ENCODE peak calls at places on chromosomes 11 and 22, in six cellular contexts. One of them, this sample, is unnamed.

GRCh38 chr22:31170971-31171370 is 11.0 kb downstream of the RNF185 start:
- DNase-seq in mesendoderm: no peak
- DNase-seq in hepatocyte: no peak
- DNase-seq in GM12864: no peak
- DNase-seq in lung: no peak
- DNase-seq in fibroblast of mammary gland: no peak
- DNase-seq in this sample: no peak

GRCh38 chr11:6991227-6991626 is 28.9 kb downstream of the ZNF214 start:
- DNase-seq in hepatocyte: no peak
- DNase-seq in mesendoderm: no peak
- DNase-seq in GM12864: no peak
- DNase-seq in fibroblast of mammary gland: no peak
- DNase-seq in lung: no peak
- DNase-seq in this sample: no peak

GRCh38 chr11:24896118-24896835 is 399.4 kb downstream of the LUZP2 start:
- DNase-seq in GM12864: no peak
- DNase-seq in lung: no peak
- DNase-seq in fibroblast of mammary gland: no peak
- DNase-seq in hepatocyte: no peak
- DNase-seq in mesendoderm: no peak
- DNase-seq in this sample: no peak

GRCh38 chr22:42280140-42280539 is 9.7 kb upstream of the TCF20 start:
- DNase-seq in hepatocyte: no peak
- DNase-seq in lung: no peak
- DNase-seq in mesendoderm: no peak
- DNase-seq in GM12864: no peak
- DNase-seq in fibroblast of mammary gland: no peak
- DNase-seq in this sample: no peak

GRCh38 chr11:8013833-8014232 is 26.7 kb downstream of the EIF3F start:
- DNase-seq in GM12864: no peak
- DNase-seq in fibroblast of mammary gland: no peak
- DNase-seq in mesendoderm: peak
- DNase-seq in hepatocyte: no peak
- DNase-seq in lung: no peak
- DNase-seq in this sample: no peak

GRCh38 chr22:30472994-30473720 is 1.3 kb upstream of the SEC14L3 start:
- DNase-seq in mesendoderm: no peak
- DNase-seq in fibroblast of mammary gland: no peak
- DNase-seq in lung: no peak
- DNase-seq in GM12864: no peak
- DNase-seq in hepatocyte: no peak
- DNase-seq in this sample: no peak

GRCh38 chr11:45166604-45166897 is 20.1 kb downstream of the PRDM11 start:
- DNase-seq in lung: no peak
- DNase-seq in hepatocyte: no peak
- DNase-seq in GM12864: no peak
- DNase-seq in mesendoderm: no peak
- DNase-seq in fibroblast of mammary gland: no peak
- DNase-seq in this sample: no peak

GRCh38 chr11:3202305-3202704 is 16.3 kb downstream of the MRGPRG start:
- DNase-seq in lung: no peak
- DNase-seq in mesendoderm: no peak
- DNase-seq in hepatocyte: no peak
- DNase-seq in GM12864: no peak
- DNase-seq in fibroblast of mammary gland: no peak
- DNase-seq in this sample: no peak

GRCh38 chr22:37117092-37117491 is 7.6 kb upstream of the TMPRSS6 start:
- DNase-seq in fibroblast of mammary gland: no peak
- DNase-seq in mesendoderm: no peak
- DNase-seq in GM12864: no peak
- DNase-seq in hepatocyte: no peak
- DNase-seq in lung: no peak
- DNase-seq in this sample: no peak

GRCh38 chr11:93236741-93237675 is 39.2 kb upstream of the SLC36A4 start:
- DNase-seq in hepatocyte: peak
- DNase-seq in fibroblast of mammary gland: peak
- DNase-seq in mesendoderm: peak
- DNase-seq in GM12864: no peak
- DNase-seq in lung: no peak
- DNase-seq in this sample: no peak

GRCh38 chr11:82892611-82893169 is 7.5 kb downstream of the PRCP start:
- DNase-seq in fibroblast of mammary gland: no peak
- DNase-seq in mesendoderm: no peak
- DNase-seq in GM12864: no peak
- DNase-seq in hepatocyte: no peak
- DNase-seq in lung: no peak
- DNase-seq in this sample: no peak

GRCh38 chr11:69234171-69234570 is 59.8 kb upstream of the MYEOV start:
- DNase-seq in GM12864: no peak
- DNase-seq in fibroblast of mammary gland: no peak
- DNase-seq in lung: no peak
- DNase-seq in mesendoderm: no peak
- DNase-seq in hepatocyte: no peak
- DNase-seq in this sample: no peak

GRCh38 chr11:19365743-19366410 is 125.1 kb upstream of the E2F8 start:
- DNase-seq in lung: no peak
- DNase-seq in hepatocyte: no peak
- DNase-seq in fibroblast of mammary gland: peak
- DNase-seq in GM12864: no peak
- DNase-seq in mesendoderm: no peak
- DNase-seq in this sample: peak

GRCh38 chr11:135075740-135076139 is 663.7 kb upstream of the B3GAT1 start:
- DNase-seq in hepatocyte: peak
- DNase-seq in GM12864: peak
- DNase-seq in fibroblast of mammary gland: peak
- DNase-seq in mesendoderm: peak
- DNase-seq in lung: no peak
- DNase-seq in this sample: peak

GRCh38 chr11:131370090-131370751 is at the start of gene NTM:
- DNase-seq in fibroblast of mammary gland: peak
- DNase-seq in lung: peak
- DNase-seq in mesendoderm: peak
- DNase-seq in hepatocyte: peak
- DNase-seq in GM12864: no peak
- DNase-seq in this sample: no peak

GRCh38 chr11:115765803-115766239 is 261.6 kb upstream of the CADM1 start:
- DNase-seq in lung: no peak
- DNase-seq in fibroblast of mammary gland: no peak
- DNase-seq in GM12864: no peak
- DNase-seq in hepatocyte: no peak
- DNase-seq in mesendoderm: no peak
- DNase-seq in this sample: no peak

GRCh38 chr11:69642549-69642912 is 1.6 kb downstream of the CCND1 start:
- DNase-seq in hepatocyte: peak
- DNase-seq in mesendoderm: no peak
- DNase-seq in lung: no peak
- DNase-seq in fibroblast of mammary gland: no peak
- DNase-seq in GM12864: no peak
- DNase-seq in this sample: no peak

GRCh38 chr22:24982301-24983056 is 30.0 kb downstream of the KIAA1671 start:
- DNase-seq in mesendoderm: peak
- DNase-seq in fibroblast of mammary gland: no peak
- DNase-seq in GM12864: no peak
- DNase-seq in lung: no peak
- DNase-seq in hepatocyte: no peak
- DNase-seq in this sample: no peak

GRCh38 chr11:60951909-60952741 is at the start of gene SLC15A3:
- DNase-seq in fibroblast of mammary gland: peak
- DNase-seq in mesendoderm: peak
- DNase-seq in lung: peak
- DNase-seq in GM12864: peak
- DNase-seq in hepatocyte: no peak
- DNase-seq in this sample: peak

GRCh38 chr11:62546937-62547625 is 475 bp upstream of the AHNAK start:
- DNase-seq in hepatocyte: peak
- DNase-seq in fibroblast of mammary gland: peak
- DNase-seq in GM12864: no peak
- DNase-seq in lung: no peak
- DNase-seq in mesendoderm: peak
- DNase-seq in this sample: no peak

DNA sequence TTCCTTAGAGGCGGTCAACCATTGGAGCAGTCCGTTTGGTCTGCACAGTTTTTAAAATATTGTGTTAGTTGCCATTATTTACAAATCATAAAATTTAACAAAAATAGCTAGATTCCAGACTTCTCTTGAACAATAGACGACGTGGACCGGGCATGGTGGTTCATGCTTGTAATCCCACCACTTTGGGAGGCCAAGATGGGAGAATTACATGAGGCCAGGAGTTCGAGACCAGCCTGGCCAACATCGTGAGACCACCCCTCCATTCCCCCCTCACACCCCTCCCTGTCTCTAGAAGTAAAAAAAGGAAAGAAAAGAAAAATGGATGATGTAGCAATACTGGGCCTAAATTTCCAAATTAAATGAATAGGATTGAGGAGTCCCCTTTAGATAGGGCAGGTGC is 965 bp downstream of the SLC37A2 start:
- DNase-seq in lung: no peak
- DNase-seq in GM12864: no peak
- DNase-seq in hepatocyte: no peak
- DNase-seq in mesendoderm: no peak
- DNase-seq in fibroblast of mammary gland: no peak
- DNase-seq in this sample: no peak
- H3K4me3 ChIP-seq in lung: peak
- H3K4me3 ChIP-seq in GM12864: peak
- H3K4me3 ChIP-seq in hepatocyte: no peak
- H3K4me3 ChIP-seq in mesendoderm: peak
- H3K4me3 ChIP-seq in fibroblast of mammary gland: peak
- H3K4me3 ChIP-seq in this sample: peak

DNA sequence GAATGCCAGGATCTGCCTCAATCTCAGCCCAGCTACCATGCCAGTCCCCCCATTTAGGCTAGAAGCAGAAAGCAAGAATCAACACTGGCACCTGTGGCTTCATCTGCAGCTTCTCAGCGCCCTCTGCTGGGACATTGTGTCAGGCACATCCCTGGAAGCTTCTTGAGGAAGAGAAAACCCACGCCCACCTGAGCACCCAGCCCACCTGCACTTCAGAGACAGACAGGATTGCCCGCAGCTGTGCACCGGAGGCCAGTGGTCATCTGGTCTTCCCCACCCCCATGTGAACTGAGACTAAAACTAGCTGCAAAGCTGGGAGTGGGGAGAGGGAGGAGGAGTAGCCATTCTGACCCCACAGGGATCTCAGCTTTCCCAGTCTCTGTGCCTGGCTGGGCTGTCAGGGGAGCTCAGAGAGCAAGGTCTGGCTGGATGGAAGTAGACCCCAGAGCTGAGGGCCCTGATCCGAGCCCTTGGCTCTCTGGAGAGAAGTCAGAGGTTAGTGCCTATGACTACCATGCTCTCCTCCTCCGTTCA is 66.8 kb downstream of the FEZ1 start:
- DNase-seq in hepatocyte: peak
- DNase-seq in mesendoderm: peak
- DNase-seq in fibroblast of mammary gland: peak
- DNase-seq in GM12864: peak
- DNase-seq in lung: no peak
- DNase-seq in this sample: peak
- H3K4me3 ChIP-seq in hepatocyte: no peak
- H3K4me3 ChIP-seq in mesendoderm: no peak
- H3K4me3 ChIP-seq in fibroblast of mammary gland: no peak
- H3K4me3 ChIP-seq in GM12864: no peak
- H3K4me3 ChIP-seq in lung: no peak
- H3K4me3 ChIP-seq in this sample: no peak

GRCh38 chr22:22578702-22579424 is 19.8 kb upstream of the PRAME start:
- DNase-seq in hepatocyte: peak
- DNase-seq in mesendoderm: no peak
- DNase-seq in fibroblast of mammary gland: peak
- DNase-seq in lung: no peak
- DNase-seq in GM12864: no peak
- DNase-seq in this sample: no peak
- H3K4me3 ChIP-seq in hepatocyte: no peak
- H3K4me3 ChIP-seq in mesendoderm: no peak
- H3K4me3 ChIP-seq in fibroblast of mammary gland: no peak
- H3K4me3 ChIP-seq in lung: no peak
- H3K4me3 ChIP-seq in GM12864: no peak
- H3K4me3 ChIP-seq in this sample: no peak

GRCh38 chr11:16606784-16607674 is 131.4 kb upstream of the C11orf58 start:
- DNase-seq in mesendoderm: peak
- DNase-seq in lung: peak
- DNase-seq in fibroblast of mammary gland: no peak
- DNase-seq in GM12864: no peak
- DNase-seq in hepatocyte: peak
- DNase-seq in this sample: no peak

GRCh38 chr11:16609769-16610168 is 128.7 kb upstream of the C11orf58 start:
- DNase-seq in lung: no peak
- DNase-seq in mesendoderm: no peak
- DNase-seq in hepatocyte: no peak
- DNase-seq in GM12864: no peak
- DNase-seq in fibroblast of mammary gland: no peak
- DNase-seq in this sample: no peak

GRCh38 chr11:16610213-16610737 is 128.2 kb upstream of the C11orf58 start:
- DNase-seq in hepatocyte: no peak
- DNase-seq in mesendoderm: peak
- DNase-seq in GM12864: no peak
- DNase-seq in lung: no peak
- DNase-seq in fibroblast of mammary gland: no peak
- DNase-seq in this sample: no peak

GRCh38 chr11:16605971-16606783 is 132.3 kb upstream of the C11orf58 start:
- DNase-seq in GM12864: peak
- DNase-seq in fibroblast of mammary gland: peak
- DNase-seq in hepatocyte: peak
- DNase-seq in mesendoderm: peak
- DNase-seq in lung: peak
- DNase-seq in this sample: peak

DNA sequence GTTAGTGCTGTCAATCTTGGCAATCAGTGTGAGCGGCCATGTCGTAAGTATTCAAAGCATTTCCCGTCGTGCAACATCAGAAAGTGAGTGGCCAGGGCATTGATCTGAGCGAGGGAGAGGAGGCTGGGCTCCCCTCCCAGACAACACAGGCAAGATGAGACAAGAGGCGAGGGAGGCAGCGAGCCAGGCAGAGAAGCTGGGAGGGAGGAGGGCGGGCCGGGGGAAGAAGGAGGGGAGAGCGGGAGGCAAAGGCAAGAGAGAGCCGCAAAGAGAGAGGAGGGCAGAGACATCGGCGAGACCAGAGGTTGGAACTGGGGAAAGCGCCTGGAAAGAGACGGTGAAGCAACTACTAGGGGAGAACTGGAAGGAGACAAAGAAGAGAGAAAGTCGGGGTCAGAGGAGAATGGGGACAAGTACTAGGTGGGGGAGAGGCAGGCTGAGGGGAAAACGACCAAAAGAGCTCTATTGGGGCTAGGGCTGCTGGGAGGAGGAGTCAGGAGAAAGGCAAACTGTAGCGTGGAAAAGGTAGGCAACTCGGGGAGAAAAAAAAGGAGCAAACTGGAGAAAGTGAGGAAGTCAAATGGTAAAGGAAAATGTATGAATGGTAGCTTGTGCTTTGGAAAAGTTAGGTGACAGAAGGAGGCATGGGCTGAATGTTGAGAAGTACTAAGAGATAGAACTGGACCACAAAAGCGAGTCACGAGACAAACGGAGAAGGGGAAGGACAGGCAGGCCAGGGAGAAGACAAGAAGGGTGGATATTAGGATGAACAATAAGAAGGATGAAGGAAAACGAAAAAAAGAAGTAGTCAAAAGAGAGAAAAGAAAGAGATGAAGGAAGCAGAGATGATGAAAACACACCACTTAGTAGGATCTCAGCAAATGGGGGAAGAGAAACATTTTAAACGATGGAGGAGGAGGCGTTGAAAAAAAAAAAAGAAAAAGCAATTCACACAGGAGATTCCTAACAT is 130.5 kb upstream of the C11orf58 start:
- DNase-seq in lung: peak
- DNase-seq in mesendoderm: peak
- DNase-seq in GM12864: no peak
- DNase-seq in fibroblast of mammary gland: no peak
- DNase-seq in hepatocyte: peak
- DNase-seq in this sample: no peak
- H3K4me3 ChIP-seq in lung: peak
- H3K4me3 ChIP-seq in mesendoderm: peak
- H3K4me3 ChIP-seq in GM12864: no peak
- H3K4me3 ChIP-seq in fibroblast of mammary gland: no peak
- H3K4me3 ChIP-seq in hepatocyte: peak
- H3K4me3 ChIP-seq in this sample: no peak

This sample was measured in GM06990.